ENCODE peak calls at places on chromosomes 2 and 18, in four cellular contexts. One of them, this sample, is unnamed.

GRCh38 chr2:47227532-47228166 is 72.5 kb upstream of the STPG4 start:
- DNase-seq in tibial artery: no peak
- DNase-seq in RWPE2: no peak
- DNase-seq in endothelial cell: no peak
- DNase-seq in this sample: no peak

GRCh38 chr18:12254137-12254819 is at the start of gene CIDEA:
- DNase-seq in tibial artery: no peak
- DNase-seq in RWPE2: no peak
- DNase-seq in endothelial cell: peak
- DNase-seq in this sample: peak

GRCh38 chr18:55522011-55522410 is 66.0 kb downstream of the TCF4 start:
- DNase-seq in endothelial cell: peak
- DNase-seq in RWPE2: no peak
- DNase-seq in tibial artery: peak
- DNase-seq in this sample: no peak

GRCh38 chr18:78768655-78769501 is 210.7 kb upstream of the SALL3 start:
- DNase-seq in tibial artery: no peak
- DNase-seq in RWPE2: no peak
- DNase-seq in endothelial cell: no peak
- DNase-seq in this sample: no peak

GRCh38 chr2:142989276-142990204 is 112.1 kb downstream of the KYNU start:
- DNase-seq in tibial artery: no peak
- DNase-seq in endothelial cell: no peak
- DNase-seq in RWPE2: no peak
- DNase-seq in this sample: no peak

GRCh38 chr2:20635698-20636584 is 15.0 kb downstream of the HS1BP3 start:
- DNase-seq in RWPE2: no peak
- DNase-seq in endothelial cell: peak
- DNase-seq in tibial artery: peak
- DNase-seq in this sample: peak

GRCh38 chr2:27051902-27052645 is 606 bp downstream of the AGBL5 start:
- DNase-seq in tibial artery: peak
- DNase-seq in endothelial cell: no peak
- DNase-seq in RWPE2: no peak
- DNase-seq in this sample: peak

GRCh38 chr2:101949304-101949703 is 42.5 kb upstream of the IL1R2 start:
- DNase-seq in RWPE2: no peak
- DNase-seq in tibial artery: no peak
- DNase-seq in endothelial cell: no peak
- DNase-seq in this sample: no peak

GRCh38 chr18:10051877-10052631 is 138.2 kb downstream of the VAPA start:
- DNase-seq in tibial artery: peak
- DNase-seq in endothelial cell: no peak
- DNase-seq in RWPE2: no peak
- DNase-seq in this sample: no peak

GRCh38 chr2:168573128-168573903 is 117.2 kb downstream of the CERS6 start:
- DNase-seq in RWPE2: no peak
- DNase-seq in tibial artery: peak
- DNase-seq in endothelial cell: no peak
- DNase-seq in this sample: no peak

GRCh38 chr18:80168982-80169381 is 59.9 kb downstream of the ADNP2 start:
- DNase-seq in endothelial cell: no peak
- DNase-seq in RWPE2: no peak
- DNase-seq in tibial artery: no peak
- DNase-seq in this sample: no peak

GRCh38 chr2:131425191-131426021 is 50.5 kb upstream of the TUBA3D start:
- DNase-seq in RWPE2: no peak
- DNase-seq in tibial artery: no peak
- DNase-seq in endothelial cell: peak
- DNase-seq in this sample: no peak

GRCh38 chr2:45813003-45813601 is 161.6 kb downstream of the PRKCE start:
- DNase-seq in endothelial cell: no peak
- DNase-seq in RWPE2: no peak
- DNase-seq in tibial artery: no peak
- DNase-seq in this sample: no peak

GRCh38 chr2:41930807-41931566 is 116.8 kb upstream of the PKDCC start:
- DNase-seq in RWPE2: peak
- DNase-seq in endothelial cell: no peak
- DNase-seq in tibial artery: no peak
- DNase-seq in this sample: no peak

GRCh38 chr2:152483276-152483996 is 148.5 kb downstream of the FMNL2 start:
- DNase-seq in endothelial cell: no peak
- DNase-seq in tibial artery: no peak
- DNase-seq in RWPE2: no peak
- DNase-seq in this sample: no peak

GRCh38 chr18:11955299-11956029 is 25.8 kb upstream of the IMPA2 start:
- DNase-seq in RWPE2: no peak
- DNase-seq in tibial artery: no peak
- DNase-seq in endothelial cell: no peak
- DNase-seq in this sample: no peak

GRCh38 chr2:202653890-202654289 is 19.1 kb downstream of the FAM117B start:
- DNase-seq in endothelial cell: no peak
- DNase-seq in RWPE2: no peak
- DNase-seq in tibial artery: no peak
- DNase-seq in this sample: no peak

GRCh38 chr2:10452334-10452733 is 4.2 kb upstream of the ODC1 start:
- DNase-seq in RWPE2: peak
- DNase-seq in endothelial cell: no peak
- DNase-seq in tibial artery: no peak
- DNase-seq in this sample: no peak

GRCh38 chr2:156327835-156328401 is 4.6 kb downstream of the NR4A2 start:
- DNase-seq in endothelial cell: no peak
- DNase-seq in tibial artery: no peak
- DNase-seq in RWPE2: no peak
- DNase-seq in this sample: no peak

GRCh38 chr2:230866704-230867561 is 2.2 kb downstream of the ITM2C start:
- DNase-seq in tibial artery: no peak
- DNase-seq in endothelial cell: no peak
- DNase-seq in RWPE2: no peak
- DNase-seq in this sample: no peak